ENCODE peak calls at places on chromosomes 11 and 22, in nine cellular contexts. X is HTR-8/SVneo; E is iris pigment epithelial cell; O is hepatic stellate cell; N is CD4-positive, alpha-beta T cell; T is GM23248; H is A172; F is NCI-H187 treated with DMSO at 0.1 percent for 48 hours; L is Peyer's patch. Q is an unnamed sample.

GRCh38 chr22:27252282-27253049 is 549.1 kb downstream of the MN1 start:
- DNase-seq in E (peak; percentile 98), X (peak; percentile 63), L (no peak), N (no peak), H (peak; percentile 52), F (no peak), O (peak; percentile 67), T (peak; percentile 95), Q (no peak)

GRCh38 chr22:40121463-40121862 is 56.3 kb upstream of the TNRC6B start:
- DNase-seq in T (no peak), E (no peak), N (no peak), H (no peak), F (no peak), L (no peak), X (no peak), O (no peak), Q (no peak)

GRCh38 chr11:78465169-78465942 is 47.7 kb upstream of the GAB2 start:
- DNase-seq in F (no peak), X (no peak), L (no peak), O (no peak), N (peak; percentile 3), H (no peak), T (no peak), E (no peak), Q (no peak)

GRCh38 chr11:35418847-35419712 is at the start of gene SLC1A2:
- DNase-seq in L (no peak), F (no peak), T (peak; percentile 71), X (peak; percentile 10), H (no peak), O (peak; percentile 40), N (no peak), E (peak; percentile 50), Q (peak; percentile 25)

GRCh38 chr22:20154602-20155183 is 3.8 kb upstream of the CCDC188 start:
- DNase-seq in N (no peak), E (no peak), X (no peak), T (no peak), H (no peak), O (no peak), L (no peak), F (no peak), Q (no peak)

GRCh38 chr11:7869467-7869866 is 61.6 kb downstream of the OR10A6 start:
- DNase-seq in L (no peak), T (no peak), O (no peak), X (no peak), E (no peak), H (peak; percentile 12), N (no peak), F (no peak), Q (no peak)

GRCh38 chr11:127651888-127652221 is 651.3 kb upstream of the KIRREL3 start:
- DNase-seq in L (no peak), T (peak; percentile 26), N (no peak), X (no peak), O (no peak), E (peak; percentile 5), F (no peak), H (no peak), Q (no peak)

GRCh38 chr22:50102946-50103345 is 13.1 kb downstream of the MOV10L1 start:
- DNase-seq in H (no peak), N (no peak), T (peak; percentile 28), L (no peak), X (no peak), E (no peak), F (no peak), O (no peak), Q (no peak)

GRCh38 chr11:104690243-104690642 is 208.0 kb downstream of the CASP12 start:
- DNase-seq in F (no peak), O (no peak), T (no peak), N (no peak), E (no peak), H (no peak), L (no peak), X (no peak), Q (no peak)